ENCODE peak calls at places on chromosome X, in four cellular contexts. I, G, W and R are unnamed samples.

GRCh38 chrX:22690116-22690515 is 309.6 kb upstream of the DDX53 start:
- DNase-seq in I (no peak), G (no peak), W (no peak), R (no peak)

GRCh38 chrX:69216911-69217310 is 51.7 kb upstream of the PJA1 start:
- DNase-seq in I (no peak), G (no peak), W (no peak), R (no peak)

GRCh38 chrX:153768311-153769157 is 4.5 kb downstream of the PLXNB3 start:
- DNase-seq in I (peak), G (no peak), W (no peak), R (no peak)

GRCh38 chrX:39335447-39336235 is 534.4 kb downstream of the MID1IP1 start:
- DNase-seq in I (no peak), G (no peak), W (peak), R (no peak)

GRCh38 chrX:68490644-68491043 is 8.2 kb upstream of the YIPF6 start:
- DNase-seq in I (peak), G (no peak), W (no peak), R (no peak)

GRCh38 chrX:54248309-54248708 is 65.3 kb upstream of the FAM120C start:
- DNase-seq in I (no peak), G (no peak), W (no peak), R (no peak)

GRCh38 chrX:13750204-13750603 is 15.7 kb downstream of the OFD1 start:
- DNase-seq in I (no peak), G (no peak), W (no peak), R (no peak)

GRCh38 chrX:49919617-49920016 is 2.8 kb upstream of the CLCN5 start:
- DNase-seq in I (peak), G (peak), W (no peak), R (peak)

GRCh38 chrX:111254896-111255693 is 15.2 kb downstream of the CAPN6 start:
- DNase-seq in I (no peak), G (no peak), W (no peak), R (no peak)

GRCh38 chrX:50198348-50198747 is 2.5 kb downstream of the AKAP4 start:
- DNase-seq in I (no peak), G (no peak), W (no peak), R (no peak)

GRCh38 chrX:97039363-97040029 is 155.8 kb downstream of the RPA4 start:
- DNase-seq in I (no peak), G (peak), W (no peak), R (no peak)